ENCODE peak calls at places on chromosomes 3 and 15, in four cellular contexts. M is HCT116; C is CD4-positive, alpha-beta T cell; R is ovary. L is an unnamed sample.

GRCh38 chr3:52777959-52778805 is 783 bp downstream of the ITIH1 start:
- DNase-seq in M (no peak), C (no peak), R (no peak), L (no peak)

GRCh38 chr15:78239811-78240210 is 5.4 kb upstream of the ACSBG1 start:
- DNase-seq in M (no peak), C (no peak), R (no peak), L (no peak)

GRCh38 chr3:16311960-16312451 is 47.0 kb downstream of the OXNAD1 start:
- DNase-seq in M (no peak), C (peak), R (no peak), L (no peak)

GRCh38 chr3:194447161-194447560 is 39.6 kb downstream of the ATP13A3 start:
- DNase-seq in M (no peak), C (no peak), R (no peak), L (no peak)

GRCh38 chr3:187208159-187208558 is 10.9 kb downstream of the RTP1 start:
- DNase-seq in M (no peak), C (no peak), R (no peak), L (peak)

GRCh38 chr3:37862219-37862711 is 585 bp downstream of the CTDSPL start:
- DNase-seq in M (no peak), C (peak), R (peak), L (no peak)

GRCh38 chr15:68640791-68641331 is 62.1 kb downstream of the CORO2B start:
- DNase-seq in M (no peak), C (no peak), R (peak), L (no peak)

GRCh38 chr3:50502225-50502583 is 1.2 kb downstream of the CACNA2D2 start:
- DNase-seq in M (no peak), C (no peak), R (no peak), L (no peak)

GRCh38 chr3:61594978-61595687 is 33.8 kb downstream of the PTPRG start:
- DNase-seq in M (no peak), C (no peak), R (no peak), L (no peak)

GRCh38 chr3:61591300-61591699 is 29.9 kb downstream of the PTPRG start:
- DNase-seq in M (no peak), C (no peak), R (no peak), L (no peak)

GRCh38 chr3:61595826-61596225 is 34.5 kb downstream of the PTPRG start:
- DNase-seq in M (no peak), C (no peak), R (no peak), L (no peak)

GRCh38 chr3:61593630-61594029 is 32.3 kb downstream of the PTPRG start:
- DNase-seq in M (no peak), C (no peak), R (no peak), L (no peak)

GRCh38 chr3:61594144-61594977 is 33.0 kb downstream of the PTPRG start:
- DNase-seq in M (no peak), C (no peak), R (no peak), L (no peak)
- TF ChIP-seq CTCF in M (no peak), C (no peak), R (no peak), L (no peak)

DNA sequence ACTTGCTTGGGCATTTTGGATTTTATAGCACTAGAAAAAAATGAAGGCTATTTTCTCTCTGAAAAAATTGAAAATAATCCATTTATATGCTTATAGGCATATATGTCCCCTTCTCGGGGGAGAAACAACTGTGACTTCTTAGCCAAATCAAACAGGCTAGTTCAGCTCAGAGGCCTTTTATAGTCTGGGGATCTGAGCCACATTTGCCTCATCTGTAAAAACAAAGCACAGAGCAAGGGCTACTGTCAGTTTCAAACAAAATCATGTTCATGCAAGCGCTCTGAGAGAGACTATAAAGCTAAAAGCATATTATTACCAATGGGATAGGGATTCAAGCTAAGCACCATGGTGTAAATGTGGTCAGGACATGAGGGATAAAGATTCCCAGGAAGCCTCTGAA is 51.1 kb upstream of the IL12A start:
- DNase-seq in M (no peak), C (no peak), R (no peak), L (no peak)
- TF ChIP-seq CTCF in M (no peak), C (no peak), R (no peak), L (no peak)

DNA sequence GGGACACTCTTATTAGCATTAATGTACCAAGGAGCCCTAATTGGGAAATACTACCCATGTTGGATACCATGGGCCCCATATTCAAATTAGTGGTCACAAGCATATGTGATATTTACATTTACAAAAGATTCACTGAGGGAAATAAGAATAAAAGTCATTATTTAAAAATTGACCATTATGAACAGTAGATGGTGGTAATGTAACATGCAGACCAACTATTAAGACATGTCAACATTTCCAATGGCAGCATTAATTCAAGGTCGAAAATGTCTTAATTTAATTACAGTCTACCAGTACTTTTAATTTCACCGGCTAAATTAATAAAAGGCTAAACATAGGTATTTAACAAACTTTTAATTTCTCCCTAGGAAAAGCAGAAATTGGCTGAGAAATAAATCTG is 26.3 kb downstream of the NEK11 start:
- DNase-seq in M (no peak), C (no peak), R (no peak), L (no peak)
- TF ChIP-seq CTCF in M (peak), C (no peak), R (no peak), L (peak)

DNA sequence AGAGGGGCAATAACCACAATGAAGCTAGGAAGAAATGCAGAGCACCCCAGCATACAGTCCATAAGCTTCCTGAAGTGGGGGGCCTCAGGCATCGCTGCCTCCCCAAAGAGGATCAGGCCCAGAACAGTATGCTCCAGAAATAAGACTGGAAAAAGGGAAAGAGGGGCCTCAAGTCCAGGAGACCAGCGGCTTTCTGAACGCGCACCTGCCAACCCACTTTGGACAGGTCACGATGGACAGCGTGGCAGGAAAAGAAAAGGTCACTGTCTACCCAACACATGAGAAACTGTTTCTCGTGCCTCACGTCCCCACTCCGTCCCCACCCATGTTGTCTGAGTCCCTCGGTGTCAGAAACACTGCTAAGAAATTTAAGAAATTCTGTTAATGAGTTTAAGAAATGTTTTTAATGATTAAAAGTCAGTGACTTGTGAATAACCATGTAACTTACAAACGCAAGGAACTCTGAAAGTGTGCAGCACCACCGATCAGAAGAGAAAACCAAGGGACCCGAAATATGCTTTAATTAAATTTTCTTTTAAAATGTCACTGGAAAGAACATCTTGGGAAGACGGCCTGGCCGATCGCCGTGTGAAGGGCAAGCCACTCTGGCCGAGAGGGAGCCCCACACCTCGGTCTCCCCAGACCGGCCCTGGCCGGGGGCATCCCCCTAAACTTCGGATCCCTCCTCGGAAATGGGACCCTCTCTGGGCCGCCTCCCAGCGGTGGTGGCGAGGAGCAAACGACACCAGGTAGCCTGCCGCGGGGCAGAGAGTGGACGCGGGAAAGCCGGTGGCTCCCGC is 1.7 kb upstream of the PPARG start:
- DNase-seq in M (no peak), C (no peak), R (peak), L (no peak)
- TF ChIP-seq CTCF in M (no peak), C (no peak), R (no peak), L (peak)

GRCh38 chr15:96764946-96765345 is 434.4 kb downstream of the NR2F2 start:
- DNase-seq in M (no peak), C (no peak), R (no peak), L (no peak)
- TF ChIP-seq CTCF in M (no peak), C (no peak), R (no peak), L (no peak)

GRCh38 chr3:184129012-184129411 is 6.1 kb upstream of the EIF2B5 start:
- DNase-seq in M (peak), C (no peak), R (no peak), L (peak)
- TF ChIP-seq CTCF in M (peak), C (no peak), R (no peak), L (peak)

GRCh38 chr3:11948866-11949265 is 55.3 kb upstream of the SYN2 start:
- DNase-seq in M (no peak), C (no peak), R (no peak), L (no peak)

GRCh38 chr3:11948331-11948730 is 55.9 kb upstream of the SYN2 start:
- DNase-seq in M (no peak), C (no peak), R (no peak), L (no peak)

GRCh38 chr3:11949351-11949750 is 54.8 kb upstream of the SYN2 start:
- DNase-seq in M (no peak), C (no peak), R (no peak), L (no peak)

GRCh38 chr3:11944052-11944673 is 60.0 kb upstream of the SYN2 start:
- DNase-seq in M (peak), C (no peak), R (no peak), L (peak)
- TF ChIP-seq CTCF in M (peak), C (no peak), R (peak), L (peak)

GRCh38 chr15:32991544-32992192 is 202.8 kb downstream of the FMN1 start:
- DNase-seq in M (no peak), C (no peak), R (no peak), L (no peak)

GRCh38 chr15:32998182-32998581 is 196.3 kb downstream of the FMN1 start:
- DNase-seq in M (no peak), C (no peak), R (no peak), L (no peak)

GRCh38 chr15:32994810-32995424 is 199.6 kb downstream of the FMN1 start:
- DNase-seq in M (peak), C (no peak), R (no peak), L (peak)

GRCh38 chr15:32990071-32990470 is 204.4 kb downstream of the FMN1 start:
- DNase-seq in M (no peak), C (no peak), R (no peak), L (no peak)

GRCh38 chr15:32993285-32993684 is 201.2 kb downstream of the FMN1 start:
- DNase-seq in M (no peak), C (no peak), R (no peak), L (peak)
- TF ChIP-seq CTCF in M (peak), C (no peak), R (no peak), L (peak)

GRCh38 chr3:57298041-57298440 is 5.6 kb upstream of the ASB14 start:
- DNase-seq in M (peak), C (no peak), R (no peak), L (peak)
- TF ChIP-seq CTCF in M (peak), C (no peak), R (no peak), L (no peak)

DNA sequence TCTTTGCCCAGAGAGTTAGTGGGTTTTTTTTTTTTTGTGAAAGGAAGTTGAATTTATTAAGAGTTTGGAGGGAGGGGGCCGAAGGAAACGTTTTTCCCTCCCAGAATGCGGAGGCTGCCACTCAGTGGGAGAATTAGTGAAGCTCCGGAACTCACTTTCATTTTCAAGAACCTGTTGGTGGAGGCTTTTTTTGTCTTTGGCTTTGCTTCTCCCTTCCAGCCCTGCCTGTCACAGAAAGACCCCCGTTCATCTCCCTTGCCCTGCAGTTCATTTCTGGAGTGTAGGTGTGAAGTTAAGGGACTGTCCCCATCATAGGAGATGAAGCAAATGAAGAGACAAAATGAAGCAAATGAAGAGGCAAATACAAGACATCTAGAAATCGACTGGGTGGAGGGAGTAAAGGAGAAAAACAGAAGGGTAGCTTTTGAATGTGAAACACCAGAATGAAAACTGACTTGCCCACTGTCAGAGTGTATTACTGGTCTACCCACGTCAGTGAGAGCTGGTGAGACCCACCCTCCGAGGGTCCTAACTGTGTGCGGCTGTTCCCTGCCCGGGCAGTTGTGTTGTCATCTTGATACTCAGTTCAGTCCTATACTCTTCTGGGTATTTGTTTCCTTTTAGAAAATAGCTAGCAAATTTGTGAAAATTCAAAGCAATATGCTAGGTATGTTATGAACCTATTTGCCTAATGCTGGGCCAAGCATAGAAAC is 91.5 kb downstream of the ITPR1 start:
- DNase-seq in M (no peak), C (no peak), R (peak), L (no peak)
- TF ChIP-seq CTCF in M (no peak), C (no peak), R (no peak), L (no peak)

L was measured in HFFc6.